ENCODE peak calls at places on chromosomes 16 and 17, in five cellular contexts. L, O, P, J and U are unnamed samples.

GRCh38 chr17:80501739-80502577 is 25.6 kb upstream of the NPTX1 start:
- DNase-seq in J (no peak), O (no peak), L (no peak), P (no peak), U (no peak)

GRCh38 chr17:75260679-75261335 is 599 bp downstream of the GGA3 start:
- DNase-seq in O (no peak), P (no peak), L (no peak), J (no peak), U (no peak)

GRCh38 chr17:74432484-74433391 is 850 bp downstream of the GPRC5C start:
- DNase-seq in P (no peak), O (no peak), J (no peak), L (no peak), U (no peak)

GRCh38 chr17:74770498-74771318 is 5.4 kb downstream of the NAT9 start:
- DNase-seq in J (no peak), O (peak), P (no peak), L (peak), U (peak)

GRCh38 chr16:27404163-27404823 is 2.3 kb downstream of the IL21R start:
- DNase-seq in J (no peak), O (no peak), P (no peak), L (no peak), U (no peak)

GRCh38 chr17:15963670-15964110 is 18.8 kb downstream of the ADORA2B start:
- DNase-seq in L (no peak), P (no peak), J (no peak), O (no peak), U (no peak)

GRCh38 chr17:27379863-27380533 is 76.2 kb upstream of the KSR1 start:
- DNase-seq in L (peak), J (no peak), O (peak), P (no peak), U (peak)

GRCh38 chr16:70437017-70437581 is 1.8 kb downstream of the ST3GAL2 start:
- DNase-seq in J (no peak), L (no peak), O (no peak), P (peak), U (no peak)

GRCh38 chr16:84497418-84497817 is 7.0 kb downstream of the MEAK7 start:
- DNase-seq in L (no peak), J (no peak), P (no peak), O (no peak), U (no peak)

GRCh38 chr16:636206-637080 is at the start of gene METTL26:
- DNase-seq in L (peak), O (peak), J (peak), P (no peak), U (peak)

GRCh38 chr17:39225974-39226683 is 384 bp upstream of the STAC2 start:
- DNase-seq in J (peak), O (no peak), P (no peak), L (peak), U (no peak)

GRCh38 chr16:47395733-47396503 is 64.9 kb downstream of the ITFG1 start:
- DNase-seq in J (no peak), P (no peak), O (no peak), L (no peak), U (no peak)

GRCh38 chr17:3534881-3535252 is 22.7 kb downstream of the TRPV3 start:
- DNase-seq in L (no peak), J (no peak), P (no peak), O (no peak), U (peak)

GRCh38 chr17:34692932-34693331 is 113.5 kb downstream of the TMEM132E start:
- DNase-seq in P (no peak), J (no peak), L (no peak), O (no peak), U (no peak)

GRCh38 chr17:75130632-75131277 is 787 bp downstream of the NT5C start:
- DNase-seq in P (no peak), O (no peak), L (peak), J (no peak), U (peak)

GRCh38 chr16:728131-728889 is 1.4 kb downstream of the HAGHL start:
- DNase-seq in J (no peak), L (peak), P (no peak), O (no peak), U (peak)

GRCh38 chr16:19132898-19133297 is 19.1 kb downstream of the ITPRIPL2 start:
- DNase-seq in J (no peak), L (no peak), O (no peak), P (no peak), U (no peak)

GRCh38 chr17:54900457-54901229 is at the start of gene TOM1L1:
- DNase-seq in P (no peak), J (no peak), L (peak), O (peak), U (peak)

GRCh38 chr17:8152981-8153549 is 861 bp upstream of the PER1 start:
- DNase-seq in J (no peak), L (no peak), O (no peak), P (no peak), U (peak)

GRCh38 chr17:8155341-8156173 is 3.4 kb upstream of the PER1 start:
- DNase-seq in P (no peak), O (no peak), L (no peak), J (no peak), U (peak)

GRCh38 chr17:8154608-8155152 is 2.5 kb upstream of the PER1 start:
- DNase-seq in P (no peak), J (no peak), L (no peak), O (no peak), U (no peak)

GRCh38 chr17:8153550-8153956 is 1.3 kb upstream of the PER1 start:
- DNase-seq in J (no peak), O (peak), L (peak), P (peak), U (peak)

GRCh38 chr17:8153957-8154607 is 1.9 kb upstream of the PER1 start:
- DNase-seq in O (peak), P (peak), L (peak), J (no peak), U (peak)
- H3K4me3 ChIP-seq in O (peak), P (peak), L (peak), J (peak), U (peak)

DNA sequence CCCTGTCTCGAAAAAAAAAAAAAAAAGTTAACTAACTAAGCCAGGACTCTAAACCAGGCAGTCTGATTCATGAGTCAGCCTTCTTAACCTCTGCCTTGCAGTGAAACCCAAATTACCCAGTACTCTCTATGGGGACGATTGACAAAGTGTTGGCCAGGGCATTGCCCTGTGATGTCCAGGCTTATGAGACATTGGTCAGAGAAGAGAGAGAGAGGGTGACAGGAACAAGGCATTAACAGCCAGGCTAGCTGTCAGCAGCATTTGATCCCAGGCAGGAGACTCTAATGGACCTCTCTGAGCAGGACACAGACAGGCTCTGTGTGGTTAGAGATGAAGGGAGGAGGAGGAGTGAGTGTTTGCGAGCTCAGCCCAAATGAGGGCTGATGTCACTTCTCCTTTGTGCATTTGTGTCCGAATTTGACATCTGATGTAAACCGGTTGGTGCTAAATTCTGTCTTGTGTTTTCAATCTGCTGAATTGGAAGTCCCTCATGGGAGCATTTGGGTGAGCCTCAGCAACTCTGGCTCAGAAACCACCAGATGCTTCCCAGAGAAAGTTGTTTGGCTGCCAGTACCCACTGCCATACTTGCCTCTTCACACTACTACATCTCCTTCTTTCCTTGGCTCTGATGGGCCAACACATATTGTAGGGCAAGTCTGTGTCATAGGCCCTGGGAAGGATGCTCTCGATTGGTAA is 4.3 kb upstream of the MYL4 start:
- DNase-seq in J (no peak), O (no peak), L (peak), P (no peak), U (no peak)
- H3K4me3 ChIP-seq in J (no peak), O (peak), L (peak), P (no peak), U (peak)

DNA sequence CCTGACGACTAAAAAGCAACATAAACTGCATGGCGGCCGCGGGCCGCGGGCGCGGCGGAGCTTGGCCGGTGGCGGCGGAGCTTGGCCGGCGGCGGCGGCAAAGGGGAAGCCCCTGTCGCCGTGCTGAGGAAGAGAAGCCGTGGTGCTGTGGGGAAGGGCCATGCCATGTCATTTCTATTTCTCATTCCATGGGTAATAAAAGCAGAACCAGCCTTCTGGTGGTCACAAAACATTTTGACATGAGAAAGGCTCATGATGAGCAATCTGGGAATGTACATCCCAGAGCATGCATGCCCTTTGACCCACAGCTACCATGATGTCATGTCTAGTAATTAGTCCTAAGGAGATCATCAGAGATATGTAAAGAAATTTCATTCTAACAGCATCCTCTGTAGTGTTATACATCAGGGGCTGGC is 23.9 kb upstream of the HEATR6 start:
- DNase-seq in J (no peak), L (no peak), O (no peak), P (no peak), U (peak)
- H3K4me3 ChIP-seq in J (no peak), L (peak), O (peak), P (no peak), U (peak)

GRCh38 chr16:6644916-6645315 is 687.7 kb upstream of the RBFOX1 start:
- DNase-seq in P (no peak), O (no peak), J (no peak), L (no peak), U (no peak)

GRCh38 chr16:6642271-6642670 is 690.4 kb upstream of the RBFOX1 start:
- DNase-seq in O (no peak), L (no peak), P (no peak), J (no peak), U (no peak)

GRCh38 chr16:6646891-6647290 is 685.8 kb upstream of the RBFOX1 start:
- DNase-seq in P (no peak), L (no peak), O (no peak), J (no peak), U (no peak)

GRCh38 chr16:6645758-6646423 is 686.8 kb upstream of the RBFOX1 start:
- DNase-seq in L (no peak), P (no peak), O (no peak), J (no peak), U (no peak)

GRCh38 chr16:6643083-6643686 is 689.5 kb upstream of the RBFOX1 start:
- DNase-seq in J (peak), L (no peak), P (peak), O (peak), U (no peak)
- H3K4me3 ChIP-seq in J (no peak), L (no peak), P (no peak), O (no peak), U (no peak)